ENCODE peak calls at places on chromosomes 5 and 9, in five cellular contexts. One of them, this sample, is unnamed. For H3K9me3, the result is how much of the 10 kb centered on the place peaks cover.

GRCh38 chr9:87676976-87677775 is 48.7 kb upstream of the CTSL start:
- DNase-seq in transverse colon: no peak
- DNase-seq in iPS DF 6.9: no peak
- DNase-seq in GM23248: peak
- DNase-seq in Karpas-422: no peak
- DNase-seq in this sample: no peak

GRCh38 chr5:140223567-140223966 is 48.6 kb downstream of the CYSTM1 start:
- DNase-seq in transverse colon: no peak
- DNase-seq in iPS DF 6.9: no peak
- DNase-seq in GM23248: peak
- DNase-seq in Karpas-422: no peak
- DNase-seq in this sample: no peak

GRCh38 chr9:73805111-73805510 is 653.4 kb downstream of the ANXA1 start:
- DNase-seq in transverse colon: no peak
- DNase-seq in iPS DF 6.9: no peak
- DNase-seq in GM23248: no peak
- DNase-seq in Karpas-422: no peak
- DNase-seq in this sample: no peak

GRCh38 chr9:2389404-2389803 is 232.2 kb upstream of the VLDLR start:
- DNase-seq in transverse colon: no peak
- DNase-seq in iPS DF 6.9: no peak
- DNase-seq in GM23248: peak
- DNase-seq in Karpas-422: peak
- DNase-seq in this sample: no peak

GRCh38 chr9:124198948-124199347 is 58.8 kb upstream of the NEK6 start:
- DNase-seq in transverse colon: no peak
- DNase-seq in iPS DF 6.9: no peak
- DNase-seq in GM23248: no peak
- DNase-seq in Karpas-422: no peak
- DNase-seq in this sample: no peak

GRCh38 chr9:71681708-71682268 is 86.5 kb downstream of the CEMIP2 start:
- DNase-seq in transverse colon: peak
- DNase-seq in iPS DF 6.9: no peak
- DNase-seq in GM23248: peak
- DNase-seq in Karpas-422: no peak
- DNase-seq in this sample: peak

GRCh38 chr5:176573564-176574296 is 24.6 kb downstream of the CDHR2 start:
- DNase-seq in transverse colon: peak
- DNase-seq in iPS DF 6.9: no peak
- DNase-seq in GM23248: peak
- DNase-seq in Karpas-422: peak
- DNase-seq in this sample: peak

GRCh38 chr5:78591227-78591626 is 57.3 kb downstream of the LHFPL2 start:
- DNase-seq in transverse colon: no peak
- DNase-seq in iPS DF 6.9: no peak
- DNase-seq in GM23248: peak
- DNase-seq in Karpas-422: no peak
- DNase-seq in this sample: peak

GRCh38 chr5:9529041-9529480 is 16.8 kb downstream of the SEMA5A start:
- DNase-seq in transverse colon: peak
- DNase-seq in iPS DF 6.9: no peak
- DNase-seq in GM23248: no peak
- DNase-seq in Karpas-422: no peak
- DNase-seq in this sample: no peak

GRCh38 chr5:153881687-153882086 is 157.0 kb downstream of the FAM114A2 start:
- DNase-seq in transverse colon: no peak
- DNase-seq in iPS DF 6.9: no peak
- DNase-seq in GM23248: peak
- DNase-seq in Karpas-422: no peak
- DNase-seq in this sample: no peak

GRCh38 chr9:97788763-97789663 is 64.0 kb upstream of the FOXE1 start:
- DNase-seq in transverse colon: no peak
- DNase-seq in iPS DF 6.9: no peak
- DNase-seq in GM23248: peak
- DNase-seq in Karpas-422: no peak
- DNase-seq in this sample: no peak

GRCh38 chr5:165620394-165620793 is 2115.0 kb downstream of the MAT2B start:
- DNase-seq in transverse colon: peak
- DNase-seq in iPS DF 6.9: no peak
- DNase-seq in GM23248: no peak
- DNase-seq in Karpas-422: no peak
- DNase-seq in this sample: peak

GRCh38 chr5:95941756-95942155 is 19.9 kb downstream of the ELL2 start:
- DNase-seq in transverse colon: no peak
- DNase-seq in iPS DF 6.9: no peak
- DNase-seq in GM23248: no peak
- DNase-seq in Karpas-422: no peak
- DNase-seq in this sample: no peak

GRCh38 chr5:158856295-158856694 is 243.4 kb downstream of the EBF1 start:
- DNase-seq in transverse colon: no peak
- DNase-seq in iPS DF 6.9: no peak
- DNase-seq in GM23248: no peak
- DNase-seq in Karpas-422: no peak
- DNase-seq in this sample: no peak

GRCh38 chr5:32531885-32532520 is 53.4 kb upstream of the SUB1 start:
- DNase-seq in transverse colon: peak
- DNase-seq in iPS DF 6.9: no peak
- DNase-seq in GM23248: peak
- DNase-seq in Karpas-422: peak
- DNase-seq in this sample: no peak

GRCh38 chr5:73114029-73114688 is 6.2 kb upstream of the TMEM171 start:
- DNase-seq in transverse colon: no peak
- DNase-seq in iPS DF 6.9: no peak
- DNase-seq in GM23248: no peak
- DNase-seq in Karpas-422: no peak
- DNase-seq in this sample: no peak

GRCh38 chr5:176870110-176870591 is 29.0 kb downstream of the HK3 start:
- DNase-seq in transverse colon: peak
- DNase-seq in iPS DF 6.9: peak
- DNase-seq in GM23248: peak
- DNase-seq in Karpas-422: peak
- DNase-seq in this sample: peak

GRCh38 chr9:129557192-129558036 is 63.5 kb downstream of the C9orf50 start:
- DNase-seq in transverse colon: no peak
- DNase-seq in iPS DF 6.9: peak
- DNase-seq in GM23248: no peak
- DNase-seq in Karpas-422: no peak
- DNase-seq in this sample: no peak

GRCh38 chr5:155101697-155102096 is 88.1 kb downstream of the KIF4B start:
- DNase-seq in transverse colon: no peak
- DNase-seq in iPS DF 6.9: no peak
- DNase-seq in GM23248: no peak
- DNase-seq in Karpas-422: no peak
- DNase-seq in this sample: no peak

GRCh38 chr5:2190549-2190948 is 307.8 kb upstream of the IRX4 start:
- DNase-seq in transverse colon: no peak
- DNase-seq in iPS DF 6.9: no peak
- DNase-seq in GM23248: no peak
- DNase-seq in Karpas-422: no peak
- DNase-seq in this sample: no peak

GRCh38 chr9:78261403-78262001 is 25.6 kb downstream of the CEP78 start:
- DNase-seq in transverse colon: no peak
- DNase-seq in iPS DF 6.9: no peak
- DNase-seq in GM23248: peak
- DNase-seq in Karpas-422: peak
- DNase-seq in this sample: peak

GRCh38 chr9:129027685-129028191 is 393 bp downstream of the SH3GLB2 start:
- DNase-seq in transverse colon: peak
- DNase-seq in iPS DF 6.9: no peak
- DNase-seq in GM23248: no peak
- DNase-seq in Karpas-422: peak
- DNase-seq in this sample: no peak

GRCh38 chr5:133398646-133399081 is 213.7 kb downstream of the FSTL4 start:
- DNase-seq in transverse colon: no peak
- DNase-seq in iPS DF 6.9: no peak
- DNase-seq in GM23248: no peak
- DNase-seq in Karpas-422: no peak
- DNase-seq in this sample: no peak

GRCh38 chr5:39266442-39266841 is 47.1 kb upstream of the FYB1 start:
- DNase-seq in transverse colon: peak
- DNase-seq in iPS DF 6.9: no peak
- DNase-seq in GM23248: peak
- DNase-seq in Karpas-422: no peak
- DNase-seq in this sample: no peak

GRCh38 chr9:6552033-6552737 is 93.3 kb downstream of the GLDC start:
- DNase-seq in transverse colon: no peak
- DNase-seq in iPS DF 6.9: no peak
- DNase-seq in GM23248: peak
- DNase-seq in Karpas-422: peak
- DNase-seq in this sample: peak

GRCh38 chr5:124156408-124157027 is 589.9 kb downstream of the ZNF608 start:
- DNase-seq in transverse colon: no peak
- DNase-seq in iPS DF 6.9: no peak
- DNase-seq in GM23248: peak
- DNase-seq in Karpas-422: no peak
- DNase-seq in this sample: no peak

GRCh38 chr5:73816656-73817420 is 190.8 kb downstream of the ARHGEF28 start:
- DNase-seq in transverse colon: no peak
- DNase-seq in iPS DF 6.9: no peak
- DNase-seq in GM23248: peak
- DNase-seq in Karpas-422: no peak
- DNase-seq in this sample: peak

GRCh38 chr9:4678679-4679267 is 596 bp upstream of the CDC37L1 start:
- DNase-seq in transverse colon: no peak
- DNase-seq in iPS DF 6.9: no peak
- DNase-seq in GM23248: peak
- DNase-seq in Karpas-422: peak
- DNase-seq in this sample: no peak

GRCh38 chr5:15495026-15495425 is 5.0 kb upstream of the FBXL7 start:
- DNase-seq in transverse colon: no peak
- DNase-seq in iPS DF 6.9: no peak
- DNase-seq in GM23248: peak
- DNase-seq in Karpas-422: no peak
- DNase-seq in this sample: no peak

GRCh38 chr9:96437454-96437853 is 12.5 kb upstream of the HABP4 start:
- DNase-seq in transverse colon: no peak
- DNase-seq in iPS DF 6.9: no peak
- DNase-seq in GM23248: no peak
- DNase-seq in Karpas-422: no peak
- DNase-seq in this sample: no peak

DNA sequence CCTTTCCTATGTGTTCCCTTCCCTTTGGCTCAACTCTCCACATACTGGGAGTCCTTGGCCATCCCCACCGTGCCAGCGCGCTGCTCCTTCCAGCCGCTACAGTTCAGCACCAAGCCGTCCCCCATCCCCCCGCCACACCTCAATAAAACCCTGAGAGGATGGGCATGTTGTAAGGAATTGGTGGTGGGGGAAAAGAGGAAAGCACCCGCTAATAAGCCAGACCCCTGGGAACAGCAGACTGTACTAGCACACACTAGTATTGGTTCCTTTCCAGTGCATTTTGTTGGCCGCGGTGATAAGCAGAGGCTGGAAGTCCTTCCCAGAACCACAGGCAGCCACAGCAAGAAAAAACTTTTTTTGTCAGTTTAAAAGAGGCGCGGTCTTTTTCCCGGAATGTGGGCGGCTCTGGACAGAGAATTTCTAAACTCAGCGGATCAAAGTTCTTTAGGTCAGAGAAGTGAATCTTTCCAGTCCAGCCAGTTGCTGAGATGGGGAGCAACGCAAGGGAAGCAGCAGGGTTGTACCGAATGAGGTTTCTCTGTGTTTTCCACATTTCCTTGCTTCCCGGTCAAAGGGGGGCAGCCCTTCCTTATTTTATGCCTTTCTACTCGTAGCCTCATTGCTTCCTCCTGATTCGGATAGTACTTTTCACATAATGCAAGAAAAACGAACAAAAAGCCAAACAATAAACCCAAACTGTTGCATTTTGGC is 2.1 kb downstream of the CHSY3 start:
- DNase-seq in transverse colon: peak
- DNase-seq in iPS DF 6.9: no peak
- DNase-seq in GM23248: peak
- DNase-seq in Karpas-422: no peak
- DNase-seq in this sample: no peak
- H3K4me3 ChIP-seq in transverse colon: peak
- H3K4me3 ChIP-seq in iPS DF 6.9: peak
- H3K4me3 ChIP-seq in GM23248: peak
- H3K4me3 ChIP-seq in Karpas-422: no peak
- H3K4me3 ChIP-seq in this sample: peak

GRCh38 chr5:43192558-43193170 is 639 bp downstream of the NIM1K start:
- DNase-seq in transverse colon: peak
- DNase-seq in iPS DF 6.9: no peak
- DNase-seq in GM23248: peak
- DNase-seq in Karpas-422: no peak
- DNase-seq in this sample: no peak

GRCh38 chr5:43193952-43194321 is 1.9 kb downstream of the NIM1K start:
- DNase-seq in transverse colon: no peak
- DNase-seq in iPS DF 6.9: no peak
- DNase-seq in GM23248: peak
- DNase-seq in Karpas-422: no peak
- DNase-seq in this sample: no peak

GRCh38 chr5:43190755-43191603 is 1.0 kb upstream of the NIM1K start:
- DNase-seq in transverse colon: no peak
- DNase-seq in iPS DF 6.9: no peak
- DNase-seq in GM23248: peak
- DNase-seq in Karpas-422: peak
- DNase-seq in this sample: no peak

GRCh38 chr5:43193171-43193951 is 1.3 kb downstream of the NIM1K start:
- DNase-seq in transverse colon: no peak
- DNase-seq in iPS DF 6.9: no peak
- DNase-seq in GM23248: peak
- DNase-seq in Karpas-422: peak
- DNase-seq in this sample: peak

GRCh38 chr5:43191740-43192557 is at the start of gene NIM1K:
- DNase-seq in transverse colon: peak
- DNase-seq in iPS DF 6.9: no peak
- DNase-seq in GM23248: peak
- DNase-seq in Karpas-422: peak
- DNase-seq in this sample: no peak
- H3K27ac ChIP-seq in transverse colon: peak
- H3K27ac ChIP-seq in iPS DF 6.9: no peak
- H3K27ac ChIP-seq in GM23248: peak
- H3K27ac ChIP-seq in Karpas-422: peak
- H3K27ac ChIP-seq in this sample: peak

GRCh38 chr9:12065050-12065449 is 628.1 kb upstream of the TYRP1 start:
- DNase-seq in transverse colon: no peak
- DNase-seq in iPS DF 6.9: no peak
- DNase-seq in GM23248: no peak
- DNase-seq in Karpas-422: no peak
- DNase-seq in this sample: no peak
- H3K9me3 ChIP-seq in transverse colon: under half
- H3K9me3 ChIP-seq in iPS DF 6.9: under half
- H3K9me3 ChIP-seq in GM23248: under half
- H3K9me3 ChIP-seq in Karpas-422: under half
- H3K9me3 ChIP-seq in this sample: under half

DNA sequence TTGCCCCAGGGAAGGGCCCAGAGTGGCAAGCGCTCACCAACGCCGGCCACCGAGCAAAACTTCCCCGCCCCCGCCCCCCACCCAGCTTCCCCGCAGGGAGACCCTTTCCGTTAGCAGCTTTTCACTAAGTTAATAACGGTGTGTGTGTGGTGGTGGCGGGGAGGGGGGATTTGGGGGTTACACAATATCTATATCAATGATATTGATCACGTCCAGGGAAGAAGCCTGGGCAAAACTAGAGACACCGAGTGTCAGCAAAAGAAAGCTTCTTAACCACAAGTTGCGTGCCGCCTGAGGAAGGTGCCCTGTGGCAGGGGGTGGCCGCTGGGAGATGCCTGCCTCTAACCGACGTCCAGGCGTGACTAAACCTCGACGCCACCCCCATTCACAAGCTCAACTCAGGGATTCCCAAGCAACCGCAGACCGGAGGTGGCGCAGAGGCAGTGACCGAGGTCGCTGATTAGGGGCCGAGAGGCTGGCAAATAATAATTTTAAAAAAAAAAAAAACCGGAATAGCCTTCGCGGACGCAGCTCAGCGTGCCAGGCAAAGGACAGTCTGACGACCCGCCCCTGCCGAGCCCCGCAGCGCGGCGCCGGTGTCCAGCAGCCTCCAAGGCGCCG is 222.5 kb downstream of the MEF2C start:
- DNase-seq in transverse colon: no peak
- DNase-seq in iPS DF 6.9: no peak
- DNase-seq in GM23248: peak
- DNase-seq in Karpas-422: peak
- DNase-seq in this sample: no peak
- H3K4me3 ChIP-seq in transverse colon: peak
- H3K4me3 ChIP-seq in iPS DF 6.9: peak
- H3K4me3 ChIP-seq in GM23248: peak
- H3K4me3 ChIP-seq in Karpas-422: peak
- H3K4me3 ChIP-seq in this sample: peak

This sample was measured in AG04450.